ENCODE peak calls at places on chromosomes 3 and 15, in four cellular contexts. One of them, this sample, is unnamed.

GRCh38 chr3:129305592-129306091 is 27.0 kb downstream of the HMCES start:
- DNase-seq in activated T-cell treated with anti-CD3 and anti-CD28 coated beads for 4 hours: no peak
- DNase-seq in activated T-helper 9 cell treated with anti-CD3 and anti-CD28 coated beads, Interleukin-2, amount 50 U/mL, for 16 hours: no peak
- DNase-seq in PC-3: no peak
- DNase-seq in this sample: no peak

GRCh38 chr3:171936231-171936841 is 93.2 kb downstream of the TMEM212 start:
- DNase-seq in activated T-cell treated with anti-CD3 and anti-CD28 coated beads for 4 hours: no peak
- DNase-seq in activated T-helper 9 cell treated with anti-CD3 and anti-CD28 coated beads, Interleukin-2, amount 50 U/mL, for 16 hours: no peak
- DNase-seq in PC-3: peak; percentile 60
- DNase-seq in this sample: peak; percentile 51

GRCh38 chr15:67680645-67681044 is 138.1 kb downstream of the MAP2K5 start:
- DNase-seq in activated T-cell treated with anti-CD3 and anti-CD28 coated beads for 4 hours: no peak
- DNase-seq in activated T-helper 9 cell treated with anti-CD3 and anti-CD28 coated beads, Interleukin-2, amount 50 U/mL, for 16 hours: no peak
- DNase-seq in PC-3: no peak
- DNase-seq in this sample: no peak

GRCh38 chr3:84980011-84980410 is 21.2 kb downstream of the CADM2 start:
- DNase-seq in activated T-cell treated with anti-CD3 and anti-CD28 coated beads for 4 hours: no peak
- DNase-seq in activated T-helper 9 cell treated with anti-CD3 and anti-CD28 coated beads, Interleukin-2, amount 50 U/mL, for 16 hours: no peak
- DNase-seq in PC-3: no peak
- DNase-seq in this sample: no peak

GRCh38 chr15:63967616-63968015 is 78.7 kb downstream of the DAPK2 start:
- DNase-seq in activated T-cell treated with anti-CD3 and anti-CD28 coated beads for 4 hours: no peak
- DNase-seq in activated T-helper 9 cell treated with anti-CD3 and anti-CD28 coated beads, Interleukin-2, amount 50 U/mL, for 16 hours: no peak
- DNase-seq in PC-3: no peak
- DNase-seq in this sample: no peak

GRCh38 chr3:80097674-80098073 is 329.9 kb upstream of the ROBO1 start:
- DNase-seq in activated T-cell treated with anti-CD3 and anti-CD28 coated beads for 4 hours: no peak
- DNase-seq in activated T-helper 9 cell treated with anti-CD3 and anti-CD28 coated beads, Interleukin-2, amount 50 U/mL, for 16 hours: no peak
- DNase-seq in PC-3: peak; percentile 84
- DNase-seq in this sample: no peak

GRCh38 chr3:132445812-132446211 is 28.5 kb downstream of the DNAJC13 start:
- DNase-seq in activated T-cell treated with anti-CD3 and anti-CD28 coated beads for 4 hours: no peak
- DNase-seq in activated T-helper 9 cell treated with anti-CD3 and anti-CD28 coated beads, Interleukin-2, amount 50 U/mL, for 16 hours: no peak
- DNase-seq in PC-3: peak; percentile 53
- DNase-seq in this sample: peak; percentile 80

GRCh38 chr15:77508541-77509505 is 88.1 kb downstream of the HMG20A start:
- DNase-seq in activated T-cell treated with anti-CD3 and anti-CD28 coated beads for 4 hours: no peak
- DNase-seq in activated T-helper 9 cell treated with anti-CD3 and anti-CD28 coated beads, Interleukin-2, amount 50 U/mL, for 16 hours: no peak
- DNase-seq in PC-3: no peak
- DNase-seq in this sample: no peak

GRCh38 chr3:160473978-160474377 is 24.4 kb upstream of the TRIM59 start:
- DNase-seq in activated T-cell treated with anti-CD3 and anti-CD28 coated beads for 4 hours: no peak
- DNase-seq in activated T-helper 9 cell treated with anti-CD3 and anti-CD28 coated beads, Interleukin-2, amount 50 U/mL, for 16 hours: no peak
- DNase-seq in PC-3: peak; percentile 61
- DNase-seq in this sample: no peak

GRCh38 chr3:46642971-46643370 is 30.6 kb downstream of the FAM240A start:
- DNase-seq in activated T-cell treated with anti-CD3 and anti-CD28 coated beads for 4 hours: no peak
- DNase-seq in activated T-helper 9 cell treated with anti-CD3 and anti-CD28 coated beads, Interleukin-2, amount 50 U/mL, for 16 hours: no peak
- DNase-seq in PC-3: no peak
- DNase-seq in this sample: peak; percentile 4

GRCh38 chr3:34668915-34669314 is 870.5 kb downstream of the PDCD6IP start:
- DNase-seq in activated T-cell treated with anti-CD3 and anti-CD28 coated beads for 4 hours: no peak
- DNase-seq in activated T-helper 9 cell treated with anti-CD3 and anti-CD28 coated beads, Interleukin-2, amount 50 U/mL, for 16 hours: no peak
- DNase-seq in PC-3: no peak
- DNase-seq in this sample: no peak

GRCh38 chr3:43455233-43455632 is 166.6 kb downstream of the ANO10 start:
- DNase-seq in activated T-cell treated with anti-CD3 and anti-CD28 coated beads for 4 hours: no peak
- DNase-seq in activated T-helper 9 cell treated with anti-CD3 and anti-CD28 coated beads, Interleukin-2, amount 50 U/mL, for 16 hours: no peak
- DNase-seq in PC-3: peak; percentile 75
- DNase-seq in this sample: no peak

GRCh38 chr3:101532783-101533602 is 20.0 kb upstream of the SENP7 start:
- DNase-seq in activated T-cell treated with anti-CD3 and anti-CD28 coated beads for 4 hours: no peak
- DNase-seq in activated T-helper 9 cell treated with anti-CD3 and anti-CD28 coated beads, Interleukin-2, amount 50 U/mL, for 16 hours: no peak
- DNase-seq in PC-3: no peak
- DNase-seq in this sample: no peak

GRCh38 chr3:104101736-104102135 is 1265.0 kb upstream of the ALCAM start:
- DNase-seq in activated T-cell treated with anti-CD3 and anti-CD28 coated beads for 4 hours: no peak
- DNase-seq in activated T-helper 9 cell treated with anti-CD3 and anti-CD28 coated beads, Interleukin-2, amount 50 U/mL, for 16 hours: no peak
- DNase-seq in PC-3: peak; percentile 19
- DNase-seq in this sample: no peak

GRCh38 chr3:71713041-71713440 is 12.2 kb downstream of the EIF4E3 start:
- DNase-seq in activated T-cell treated with anti-CD3 and anti-CD28 coated beads for 4 hours: no peak
- DNase-seq in activated T-helper 9 cell treated with anti-CD3 and anti-CD28 coated beads, Interleukin-2, amount 50 U/mL, for 16 hours: no peak
- DNase-seq in PC-3: peak; percentile 45
- DNase-seq in this sample: no peak

GRCh38 chr3:183435701-183436100 is 7.3 kb upstream of the MCF2L2 start:
- DNase-seq in activated T-cell treated with anti-CD3 and anti-CD28 coated beads for 4 hours: no peak
- DNase-seq in activated T-helper 9 cell treated with anti-CD3 and anti-CD28 coated beads, Interleukin-2, amount 50 U/mL, for 16 hours: no peak
- DNase-seq in PC-3: no peak
- DNase-seq in this sample: no peak

GRCh38 chr3:56940989-56941388 is 119.5 kb upstream of the SPATA12 start:
- DNase-seq in activated T-cell treated with anti-CD3 and anti-CD28 coated beads for 4 hours: no peak
- DNase-seq in activated T-helper 9 cell treated with anti-CD3 and anti-CD28 coated beads, Interleukin-2, amount 50 U/mL, for 16 hours: no peak
- DNase-seq in PC-3: no peak
- DNase-seq in this sample: no peak

GRCh38 chr3:159263750-159264561 is 462.1 kb downstream of the MFSD1 start:
- DNase-seq in activated T-cell treated with anti-CD3 and anti-CD28 coated beads for 4 hours: no peak
- DNase-seq in activated T-helper 9 cell treated with anti-CD3 and anti-CD28 coated beads, Interleukin-2, amount 50 U/mL, for 16 hours: no peak
- DNase-seq in PC-3: peak; percentile 72
- DNase-seq in this sample: peak; percentile 8

GRCh38 chr3:52429779-52430415 is 15.0 kb downstream of the SEMA3G start:
- DNase-seq in activated T-cell treated with anti-CD3 and anti-CD28 coated beads for 4 hours: no peak
- DNase-seq in activated T-helper 9 cell treated with anti-CD3 and anti-CD28 coated beads, Interleukin-2, amount 50 U/mL, for 16 hours: no peak
- DNase-seq in PC-3: no peak
- DNase-seq in this sample: no peak

GRCh38 chr3:31448882-31449243 is 83.9 kb upstream of the STT3B start:
- DNase-seq in activated T-cell treated with anti-CD3 and anti-CD28 coated beads for 4 hours: no peak
- DNase-seq in activated T-helper 9 cell treated with anti-CD3 and anti-CD28 coated beads, Interleukin-2, amount 50 U/mL, for 16 hours: no peak
- DNase-seq in PC-3: no peak
- DNase-seq in this sample: no peak

GRCh38 chr15:77219846-77220245 is 148.9 kb upstream of the TSPAN3 start:
- DNase-seq in activated T-cell treated with anti-CD3 and anti-CD28 coated beads for 4 hours: no peak
- DNase-seq in activated T-helper 9 cell treated with anti-CD3 and anti-CD28 coated beads, Interleukin-2, amount 50 U/mL, for 16 hours: no peak
- DNase-seq in PC-3: no peak
- DNase-seq in this sample: no peak

GRCh38 chr15:91694131-91694828 is 159.2 kb upstream of the SLCO3A1 start:
- DNase-seq in activated T-cell treated with anti-CD3 and anti-CD28 coated beads for 4 hours: no peak
- DNase-seq in activated T-helper 9 cell treated with anti-CD3 and anti-CD28 coated beads, Interleukin-2, amount 50 U/mL, for 16 hours: no peak
- DNase-seq in PC-3: no peak
- DNase-seq in this sample: no peak

GRCh38 chr15:25238716-25239470 is 199.9 kb downstream of the UBE3A start:
- DNase-seq in activated T-cell treated with anti-CD3 and anti-CD28 coated beads for 4 hours: no peak
- DNase-seq in activated T-helper 9 cell treated with anti-CD3 and anti-CD28 coated beads, Interleukin-2, amount 50 U/mL, for 16 hours: no peak
- DNase-seq in PC-3: no peak
- DNase-seq in this sample: no peak

GRCh38 chr15:89389841-89390603 is 55.4 kb upstream of the POLG start:
- DNase-seq in activated T-cell treated with anti-CD3 and anti-CD28 coated beads for 4 hours: no peak
- DNase-seq in activated T-helper 9 cell treated with anti-CD3 and anti-CD28 coated beads, Interleukin-2, amount 50 U/mL, for 16 hours: no peak
- DNase-seq in PC-3: no peak
- DNase-seq in this sample: no peak

GRCh38 chr3:61841111-61841845 is 279.9 kb downstream of the PTPRG start:
- DNase-seq in activated T-cell treated with anti-CD3 and anti-CD28 coated beads for 4 hours: no peak
- DNase-seq in activated T-helper 9 cell treated with anti-CD3 and anti-CD28 coated beads, Interleukin-2, amount 50 U/mL, for 16 hours: no peak
- DNase-seq in PC-3: no peak
- DNase-seq in this sample: no peak

GRCh38 chr3:62238431-62238830 is 134.9 kb downstream of the FEZF2 start:
- DNase-seq in activated T-cell treated with anti-CD3 and anti-CD28 coated beads for 4 hours: no peak
- DNase-seq in activated T-helper 9 cell treated with anti-CD3 and anti-CD28 coated beads, Interleukin-2, amount 50 U/mL, for 16 hours: no peak
- DNase-seq in PC-3: no peak
- DNase-seq in this sample: no peak

GRCh38 chr3:184110316-184110725 is 13.5 kb downstream of the HTR3E start:
- DNase-seq in activated T-cell treated with anti-CD3 and anti-CD28 coated beads for 4 hours: no peak
- DNase-seq in activated T-helper 9 cell treated with anti-CD3 and anti-CD28 coated beads, Interleukin-2, amount 50 U/mL, for 16 hours: no peak
- DNase-seq in PC-3: peak; percentile 89
- DNase-seq in this sample: no peak

This sample was measured in GF-D8.